ENCODE peak calls at places on chromosome 15, in ten cellular contexts. X is GM19239; E is small intestine; P is substantia nigra; I is NB4; H is cardiac fibroblast; R is mucosa of descending colon; W is Calu3; Y is psoas muscle; Z is stimulated activated CD8-positive, alpha-beta memory T cell treated with anti-CD3 and anti-CD28 coated beads, Interleukin-2, amount 100 ng/mL, for 48 hours. U is an unnamed sample.

GRCh38 chr15:85792872-85793621 is 1.7 kb downstream of the KLHL25 start:
- DNase-seq in H (peak), E (peak), X (no peak), R (no peak), Y (no peak), Z (no peak), I (no peak), W (no peak), P (no peak), U (no peak)

GRCh38 chr15:65175511-65175910 is 9.6 kb downstream of the CLPX start:
- DNase-seq in R (no peak), Z (no peak), I (no peak), W (no peak), X (no peak), E (no peak), Y (no peak), P (no peak), H (no peak), U (no peak)

GRCh38 chr15:49380912-49381311 is 42.1 kb upstream of the FGF7 start:
- DNase-seq in H (no peak), P (no peak), Z (no peak), E (no peak), R (no peak), W (no peak), Y (no peak), X (no peak), I (no peak), U (no peak)

GRCh38 chr15:55222588-55222987 is 25.8 kb upstream of the RSL24D1 start:
- DNase-seq in X (no peak), W (no peak), Z (no peak), P (no peak), E (peak), H (no peak), I (peak), R (no peak), Y (no peak), U (no peak)

GRCh38 chr15:52217186-52217585 is 26.0 kb upstream of the GNB5 start:
- DNase-seq in P (no peak), I (peak), E (peak), R (no peak), X (no peak), Z (no peak), W (peak), H (no peak), Y (peak), U (peak)

GRCh38 chr15:70031680-70032079 is 66.0 kb downstream of the TLE3 start:
- DNase-seq in X (no peak), H (no peak), P (no peak), Z (no peak), W (no peak), R (no peak), E (no peak), I (no peak), Y (no peak), U (no peak)

GRCh38 chr15:32704343-32705076 is 13.3 kb upstream of the GREM1 start:
- DNase-seq in P (no peak), W (no peak), R (no peak), X (no peak), H (peak), I (no peak), Y (no peak), E (no peak), Z (no peak), U (no peak)

GRCh38 chr15:87207945-87208580 is 1048.5 kb downstream of the NTRK3 start:
- DNase-seq in W (no peak), E (no peak), I (no peak), X (no peak), Z (no peak), H (peak), R (no peak), Y (no peak), P (no peak), U (no peak)

GRCh38 chr15:67072442-67072841 is 7.0 kb downstream of the SMAD3 start:
- DNase-seq in E (peak), R (no peak), I (no peak), Z (no peak), W (no peak), H (no peak), X (no peak), Y (no peak), P (no peak), U (no peak)

GRCh38 chr15:27412413-27412812 is 441.4 kb downstream of the GABRG3 start:
- DNase-seq in Z (no peak), X (no peak), W (no peak), E (no peak), P (no peak), Y (no peak), R (no peak), I (no peak), H (no peak), U (no peak)

GRCh38 chr15:44038801-44039200 is 156.3 kb downstream of the FRMD5 start:
- DNase-seq in Y (no peak), Z (no peak), I (no peak), P (no peak), H (no peak), R (no peak), E (no peak), W (peak), X (no peak), U (no peak)

GRCh38 chr15:61681676-61682075 is 378.6 kb downstream of the VPS13C start:
- DNase-seq in W (no peak), X (no peak), Z (no peak), P (no peak), R (no peak), E (no peak), H (no peak), Y (no peak), I (no peak), U (no peak)

GRCh38 chr15:71599404-71600225 is 210.7 kb upstream of the NR2E3 start:
- DNase-seq in E (no peak), H (no peak), Z (no peak), Y (peak), X (no peak), P (no peak), W (no peak), R (peak), I (no peak), U (no peak)

GRCh38 chr15:75029378-75030022 is 6.1 kb downstream of the PPCDC start:
- DNase-seq in W (peak), Z (peak), H (peak), Y (peak), P (peak), R (peak), E (peak), I (peak), X (no peak), U (peak)

GRCh38 chr15:45225506-45226273 is 26.3 kb upstream of the SLC28A2 start:
- DNase-seq in X (no peak), Y (no peak), P (no peak), R (no peak), Z (no peak), H (no peak), I (no peak), W (no peak), E (peak), U (no peak)

GRCh38 chr15:57406040-57406772 is 29.9 kb downstream of the CGNL1 start:
- DNase-seq in W (no peak), Y (no peak), H (no peak), X (no peak), I (no peak), P (no peak), Z (no peak), E (no peak), R (no peak), U (no peak)

GRCh38 chr15:65409284-65409631 is 13.5 kb downstream of the IGDCC4 start:
- DNase-seq in H (peak), W (no peak), P (no peak), I (peak), Y (peak), R (no peak), E (no peak), X (no peak), Z (no peak), U (no peak)

GRCh38 chr15:70182858-70183695 is 85.4 kb upstream of the TLE3 start:
- DNase-seq in X (no peak), E (peak), R (no peak), Z (no peak), W (no peak), I (no peak), P (no peak), H (no peak), Y (no peak), U (no peak)